ENCODE peak calls at places on chromosomes 4 and X, in four cellular contexts. F, S, J and E are unnamed samples.

GRCh38 chrX:134761788-134762187 is 103.5 kb upstream of the PLAC1 start:
- DNase-seq in S (no peak), J (no peak), F (no peak), E (no peak)

GRCh38 chrX:111568356-111568755 is 56.9 kb downstream of the SERTM2 start:
- DNase-seq in S (peak), F (peak), J (peak), E (no peak)

GRCh38 chrX:148929686-148930085 is 429.3 kb downstream of the AFF2 start:
- DNase-seq in S (peak), J (peak), F (no peak), E (no peak)

GRCh38 chr4:1981251-1982055 is 27.3 kb downstream of the NELFA start:
- DNase-seq in J (peak), S (no peak), F (peak), E (no peak)

GRCh38 chrX:129566081-129566480 is 26.0 kb downstream of the OCRL start:
- DNase-seq in F (no peak), S (no peak), J (peak), E (no peak)

GRCh38 chr4:155428128-155428527 is 51.4 kb upstream of the MAP9 start:
- DNase-seq in S (no peak), F (no peak), J (no peak), E (no peak)

GRCh38 chrX:56787734-56788152 is 58.7 kb downstream of the NBDY start:
- DNase-seq in F (no peak), S (no peak), J (no peak), E (no peak)

GRCh38 chr4:91111556-91111955 is 984.4 kb downstream of the CCSER1 start:
- DNase-seq in J (no peak), F (no peak), S (no peak), E (no peak)

GRCh38 chr4:103787057-103787456 is 67.3 kb upstream of the TACR3 start:
- DNase-seq in J (no peak), S (no peak), F (no peak), E (no peak)

GRCh38 chrX:116010939-116011338 is 159.6 kb upstream of the AGTR2 start:
- DNase-seq in S (no peak), J (no peak), F (no peak), E (no peak)

GRCh38 chrX:18828832-18829404 is 121.5 kb downstream of the PPEF1 start:
- DNase-seq in F (no peak), J (no peak), S (peak), E (no peak)

GRCh38 chrX:131237363-131237762 is 51.7 kb downstream of the IGSF1 start:
- DNase-seq in F (no peak), J (no peak), S (no peak), E (no peak)

GRCh38 chr4:33063238-33063637 is 2343.1 kb downstream of the PCDH7 start:
- DNase-seq in J (peak), S (peak), F (no peak), E (no peak)

GRCh38 chr4:110815950-110816349 is 193.1 kb upstream of the PITX2 start:
- DNase-seq in J (no peak), S (no peak), F (no peak), E (no peak)

GRCh38 chr4:37383579-37384229 is 139.2 kb downstream of the NWD2 start:
- DNase-seq in F (peak), S (peak), J (peak), E (peak)

GRCh38 chr4:185344743-185345538 is 50.8 kb downstream of the LRP2BP start:
- DNase-seq in S (peak), F (no peak), J (no peak), E (no peak)

GRCh38 chr4:53132117-53132889 is 233.6 kb downstream of the SCFD2 start:
- DNase-seq in S (no peak), F (no peak), J (no peak), E (no peak)

GRCh38 chrX:134998246-134998645 is 7.5 kb downstream of the SMIM10 start:
- DNase-seq in S (no peak), J (no peak), F (no peak), E (no peak)

GRCh38 chrX:11188664-11189063 is 77.5 kb downstream of the HCCS start:
- DNase-seq in S (no peak), F (no peak), J (peak), E (no peak)

GRCh38 chrX:153573999-153574398 is 24.9 kb downstream of the CCNQ start:
- DNase-seq in S (no peak), F (no peak), J (no peak), E (no peak)

GRCh38 chrX:640641-641040 is 10.1 kb downstream of the SHOX start:
- DNase-seq in F (no peak), S (no peak), J (no peak), E (no peak)

GRCh38 chr4:99615210-99615834 is 40.7 kb downstream of the MTTP start:
- DNase-seq in S (no peak), F (no peak), J (no peak), E (no peak)

GRCh38 chr4:156692016-156692415 is 279.6 kb downstream of the PDGFC start:
- DNase-seq in F (no peak), J (no peak), S (no peak), E (no peak)

GRCh38 chrX:39729834-39730670 is 367.7 kb downstream of the BCOR start:
- DNase-seq in F (peak), J (no peak), S (peak), E (peak)

GRCh38 chr4:181301735-181302380 is 941.3 kb upstream of the TENM3 start:
- DNase-seq in S (no peak), J (peak), F (peak), E (no peak)

GRCh38 chrX:31350808-31351074 is 278.9 kb upstream of the FTHL17 start:
- DNase-seq in S (peak), J (no peak), F (no peak), E (no peak)

GRCh38 chr4:2352729-2353221 is 65.7 kb downstream of the ZFYVE28 start:
- DNase-seq in F (no peak), J (no peak), S (no peak), E (no peak)

GRCh38 chr4:114077610-114078009 is 98.2 kb upstream of the ARSJ start:
- DNase-seq in J (peak), S (peak), F (no peak), E (no peak)

GRCh38 chr4:88230399-88230798 is 54.0 kb downstream of the PPM1K start:
- DNase-seq in J (no peak), F (no peak), S (no peak), E (no peak)

GRCh38 chrX:131626681-131627296 is 82.9 kb downstream of the OR13H1 start:
- DNase-seq in J (no peak), F (no peak), S (peak), E (no peak)

GRCh38 chr4:55397024-55397520 is 1.3 kb downstream of the TMEM165 start:
- DNase-seq in F (no peak), S (peak), J (no peak), E (no peak)

GRCh38 chrX:418927-419729 is 32.4 kb upstream of the PPP2R3B start:
- DNase-seq in F (no peak), J (no peak), S (no peak), E (no peak)

GRCh38 chrX:16745659-16746058 is 26.2 kb downstream of the SYAP1 start:
- DNase-seq in J (no peak), F (no peak), S (no peak), E (no peak)

GRCh38 chrX:71184803-71185495 is 38.1 kb upstream of the GJB1 start:
- DNase-seq in J (no peak), S (no peak), F (no peak), E (no peak)

GRCh38 chr4:627347-627746 is 2.0 kb downstream of the PDE6B start:
- DNase-seq in F (peak), J (no peak), S (no peak), E (no peak)

GRCh38 chr4:4368821-4369580 is 17.9 kb upstream of the NSG1 start:
- DNase-seq in F (no peak), J (no peak), S (no peak), E (no peak)

DNA sequence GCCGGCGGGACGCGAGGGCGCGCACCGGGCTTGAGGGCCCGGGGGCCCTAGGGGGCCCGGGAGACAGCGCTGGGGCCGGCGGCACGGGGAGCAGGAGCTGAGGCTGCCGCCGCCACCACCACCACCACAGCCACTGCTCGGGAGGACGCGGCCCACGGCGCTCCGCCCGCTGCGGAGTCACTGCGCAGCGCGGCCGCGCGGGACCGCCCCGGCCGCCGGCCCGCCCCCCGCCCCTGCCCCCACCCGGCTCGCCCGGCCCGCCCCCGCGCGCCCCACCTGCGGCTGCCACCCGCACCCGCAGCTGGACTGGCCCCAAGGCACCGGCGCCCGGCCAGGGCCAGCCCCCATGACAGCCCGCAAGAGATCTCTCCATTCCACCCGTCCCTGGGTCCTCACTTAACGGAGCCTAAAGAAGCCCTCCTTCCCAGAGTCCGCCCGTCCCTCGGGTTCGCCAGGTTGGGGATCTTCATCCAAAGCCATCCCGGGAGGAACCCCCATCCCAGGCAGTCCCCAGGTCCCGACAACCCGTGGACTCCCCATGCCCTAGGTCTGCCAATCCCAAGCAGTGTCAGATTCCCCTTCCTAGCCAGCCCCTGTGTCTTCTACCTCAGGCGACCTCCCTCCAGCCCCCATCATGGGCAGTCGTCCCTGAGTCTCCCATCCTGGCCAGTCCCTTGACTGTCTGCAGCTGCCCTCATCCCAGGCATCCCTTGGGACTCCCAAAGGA is 40.0 kb upstream of the IQSEC2 start:
- DNase-seq in J (no peak), S (no peak), F (no peak), E (no peak)
- H3K9ac ChIP-seq in J (no peak), S (peak), F (no peak), E (no peak)

GRCh38 chr4:145825255-145825654 is 113.4 kb downstream of the ZNF827 start:
- DNase-seq in F (peak), S (no peak), J (no peak), E (no peak)

GRCh38 chr4:145824469-145824868 is 114.2 kb downstream of the ZNF827 start:
- DNase-seq in S (no peak), F (peak), J (no peak), E (no peak)

GRCh38 chr4:145820407-145820806 is 118.2 kb downstream of the ZNF827 start:
- DNase-seq in S (no peak), J (peak), F (no peak), E (no peak)

GRCh38 chr4:145821771-145822170 is 116.9 kb downstream of the ZNF827 start:
- DNase-seq in J (no peak), S (no peak), F (no peak), E (no peak)

GRCh38 chr4:145823743-145824142 is 114.9 kb downstream of the ZNF827 start:
- DNase-seq in F (no peak), S (no peak), J (no peak), E (no peak)
- H2AK5ac ChIP-seq in F (no peak), S (no peak), J (no peak), E (no peak)

GRCh38 chr4:153538408-153539057 is 72.4 kb downstream of the TMEM131L start:
- DNase-seq in F (no peak), J (peak), S (no peak), E (no peak)

GRCh38 chr4:153541426-153542096 is 75.4 kb downstream of the TMEM131L start:
- DNase-seq in S (peak), F (no peak), J (peak), E (no peak)

GRCh38 chr4:153542131-153542530 is 76.0 kb downstream of the TMEM131L start:
- DNase-seq in F (no peak), S (no peak), J (no peak), E (no peak)

GRCh38 chr4:153537493-153537960 is 71.4 kb downstream of the TMEM131L start:
- DNase-seq in F (no peak), J (no peak), S (no peak), E (no peak)

DNA sequence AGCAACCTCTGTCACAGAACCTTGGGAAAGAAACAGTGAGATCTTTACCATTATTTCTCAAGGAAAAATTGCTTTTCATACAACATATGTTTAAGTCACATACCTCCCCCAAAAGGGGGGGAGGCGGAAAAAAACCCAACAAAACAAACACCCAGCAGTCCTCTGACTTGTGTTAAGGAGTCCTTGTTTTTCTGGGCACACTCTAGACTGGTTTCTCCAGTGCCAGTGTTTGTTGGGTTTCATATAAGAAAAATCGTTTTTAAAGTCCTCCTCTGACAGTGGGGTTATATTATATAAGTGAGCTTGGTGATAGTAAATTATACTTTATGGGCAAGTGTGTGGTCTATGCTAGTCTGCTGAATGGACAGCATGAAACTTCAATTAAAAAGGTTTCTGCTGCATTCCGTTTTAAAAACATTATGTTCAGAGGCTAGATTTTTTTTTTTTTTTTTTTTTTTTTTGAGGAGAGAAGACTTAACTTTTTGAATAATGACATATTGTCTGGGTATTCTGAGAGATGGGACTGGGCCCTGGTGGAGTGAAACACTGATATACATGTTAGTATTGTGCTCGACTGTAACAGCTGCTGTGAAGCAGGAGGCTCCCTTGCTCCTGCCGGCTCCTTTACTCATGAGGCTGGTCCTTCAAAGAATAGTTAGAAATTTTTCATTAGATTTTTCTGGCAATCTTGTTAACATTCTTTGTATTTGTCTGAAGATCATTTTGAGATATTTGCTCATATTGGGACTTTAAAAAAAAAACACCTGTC is 73.1 kb downstream of the TMEM131L start:
- DNase-seq in F (no peak), S (no peak), J (no peak), E (no peak)
- H3K9ac ChIP-seq in F (no peak), S (peak), J (no peak), E (no peak)

DNA sequence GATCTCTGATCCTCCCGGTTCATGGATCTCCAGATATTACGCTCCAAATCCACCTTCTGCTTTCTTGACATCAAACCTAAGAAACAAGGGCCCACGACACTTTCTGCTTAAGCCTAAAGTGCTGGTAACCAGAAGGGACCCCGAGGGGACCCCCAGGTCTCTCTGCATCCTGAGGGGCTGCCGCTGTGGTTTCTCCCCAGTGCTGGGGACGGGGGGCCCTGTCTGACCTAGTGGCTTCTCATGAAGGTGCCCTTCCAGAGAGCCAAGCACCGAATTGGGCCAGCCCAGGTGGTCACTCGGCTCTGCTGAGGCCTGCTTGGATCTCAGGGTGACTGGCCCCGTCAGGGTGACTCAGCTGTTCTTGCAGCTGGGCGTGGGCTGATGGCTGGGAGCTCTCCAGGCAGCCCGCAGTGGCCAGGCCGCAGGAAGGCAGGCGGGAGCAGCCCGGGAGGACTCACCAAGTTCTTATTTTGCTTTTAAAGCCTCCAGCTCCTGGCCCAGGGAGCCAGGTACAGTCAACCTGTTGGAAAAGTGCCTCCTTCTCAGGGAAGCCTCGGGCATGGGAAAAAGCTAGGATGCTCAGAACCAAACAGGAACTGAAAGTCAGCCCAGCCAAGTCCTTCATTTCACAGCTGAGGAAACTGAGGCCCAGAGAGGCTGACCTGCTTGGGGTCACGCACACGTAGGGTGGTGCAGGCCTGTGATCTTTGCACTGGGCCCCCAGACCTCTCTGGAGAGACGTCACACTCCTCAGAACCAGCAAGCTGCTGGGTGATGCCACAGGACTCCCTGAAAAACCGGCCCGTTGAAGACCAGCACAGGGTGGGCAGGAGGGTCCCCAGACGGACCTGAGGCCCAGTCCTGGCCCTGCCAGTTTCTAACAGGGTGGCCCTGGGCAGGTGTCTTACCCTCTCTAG is 16.7 kb downstream of the BLOC1S4 start:
- DNase-seq in S (peak), J (peak), F (no peak), E (no peak)
- H2AK5ac ChIP-seq in S (peak), J (peak), F (no peak), E (peak)

GRCh38 chr4:137360701-137361213 is 171.5 kb downstream of the PCDH18 start:
- DNase-seq in S (no peak), F (no peak), J (no peak), E (no peak)
- H3K9ac ChIP-seq in S (peak), F (no peak), J (no peak), E (no peak)

DNA sequence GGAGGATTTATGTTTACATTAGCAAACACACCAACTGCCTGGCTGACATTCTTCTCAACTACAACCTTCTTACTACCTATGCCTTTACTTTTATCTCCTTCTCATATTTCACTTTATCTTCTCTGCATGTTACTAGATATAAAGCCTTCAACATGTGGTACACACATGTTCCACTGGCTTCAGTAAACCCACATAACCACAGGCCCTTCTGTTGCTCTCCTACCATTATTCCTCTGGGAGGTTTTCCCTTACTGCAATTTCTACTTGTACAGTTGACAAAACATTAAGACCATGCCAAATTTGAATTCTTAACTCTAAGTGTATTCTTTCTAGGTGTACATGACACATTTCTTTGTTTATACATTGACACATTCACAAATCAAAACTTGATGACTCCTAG is 133.1 kb downstream of the ARAP2 start:
- DNase-seq in J (peak), F (no peak), S (no peak), E (no peak)
- H2AK5ac ChIP-seq in J (no peak), F (no peak), S (no peak), E (no peak)

DNA sequence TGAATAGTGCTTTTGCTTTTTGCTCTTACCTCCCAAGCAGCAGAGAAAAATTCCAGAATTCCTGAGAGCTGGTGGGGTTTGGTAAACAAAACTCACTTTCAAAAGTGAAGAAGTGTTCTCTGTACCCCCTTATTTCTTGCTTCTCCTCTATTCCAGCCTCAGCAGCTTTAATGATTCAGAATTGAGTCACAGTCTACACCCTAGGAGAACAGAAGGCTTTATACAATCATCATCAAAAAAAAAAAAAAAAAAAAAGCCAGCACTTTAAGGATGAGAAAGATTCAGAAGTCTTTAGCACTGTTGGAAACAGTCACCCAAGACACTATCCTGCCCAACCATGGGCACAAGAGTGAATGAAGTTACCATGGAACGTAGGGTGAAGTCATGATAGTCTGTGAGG is 1583.1 kb upstream of the PCDH10 start:
- DNase-seq in F (no peak), J (no peak), S (no peak), E (no peak)
- H3K9ac ChIP-seq in F (no peak), J (no peak), S (no peak), E (no peak)